ENCODE peak calls at places on chromosomes 4 and X, in four cellular contexts. R, W, B and C are unnamed samples.

GRCh38 chrX:42519666-42520231 is 258.2 kb downstream of the PPP1R2C start:
- DNase-seq in R (no peak), W (peak), B (no peak), C (no peak)

GRCh38 chr4:24638396-24638875 is 54.1 kb upstream of the DHX15 start:
- DNase-seq in R (no peak), W (no peak), B (no peak), C (no peak)

GRCh38 chrX:17182317-17182716 is 192.7 kb upstream of the NHS start:
- DNase-seq in R (no peak), W (no peak), B (no peak), C (no peak)

GRCh38 chr4:183200453-183200852 is 101.4 kb downstream of the WWC2 start:
- DNase-seq in R (peak), W (peak), B (no peak), C (peak)

GRCh38 chr4:54390670-54391069 is 161.6 kb downstream of the PDGFRA start:
- DNase-seq in R (no peak), W (no peak), B (no peak), C (no peak)

GRCh38 chrX:40098264-40099045 is 697 bp upstream of the BCOR start:
- DNase-seq in R (peak), W (peak), B (peak), C (peak)

GRCh38 chr4:125505637-125506036 is 190.9 kb downstream of the FAT4 start:
- DNase-seq in R (no peak), W (no peak), B (no peak), C (no peak)

GRCh38 chr4:2861631-2862436 is 18.2 kb downstream of the ADD1 start:
- DNase-seq in R (no peak), W (no peak), B (no peak), C (no peak)

GRCh38 chr4:74365761-74366160 is 816 bp downstream of the EREG start:
- DNase-seq in R (peak), W (peak), B (no peak), C (no peak)

GRCh38 chrX:151713859-151714258 is 2.0 kb upstream of the FATE1 start:
- DNase-seq in R (no peak), W (peak), B (no peak), C (no peak)

GRCh38 chrX:12011075-12011474 is 127.2 kb upstream of the FRMPD4 start:
- DNase-seq in R (no peak), W (peak), B (no peak), C (no peak)

GRCh38 chr4:183350317-183351071 is 28.3 kb upstream of the CLDN24 start:
- DNase-seq in R (no peak), W (no peak), B (no peak), C (no peak)

GRCh38 chr4:176622251-176622968 is 170.3 kb downstream of the VEGFC start:
- DNase-seq in R (no peak), W (peak), B (no peak), C (peak)

GRCh38 chr4:182906786-182907185 is 10.4 kb downstream of the DCTD start:
- DNase-seq in R (no peak), W (no peak), B (no peak), C (no peak)

GRCh38 chrX:71492086-71493065 is 40.5 kb upstream of the OGT start:
- DNase-seq in R (peak), W (peak), B (peak), C (peak)

GRCh38 chr4:15003891-15004700 is 1.8 kb downstream of the CPEB2 start:
- DNase-seq in R (peak), W (peak), B (peak), C (peak)

GRCh38 chr4:24743931-24744330 is 51.4 kb upstream of the SOD3 start:
- DNase-seq in R (no peak), W (peak), B (no peak), C (no peak)

GRCh38 chr4:137602401-137602800 is 70.1 kb upstream of the PCDH18 start:
- DNase-seq in R (no peak), W (no peak), B (no peak), C (no peak)

GRCh38 chr4:181659202-181659601 is 584.0 kb upstream of the TENM3 start:
- DNase-seq in R (no peak), W (peak), B (no peak), C (peak)

GRCh38 chrX:6968231-6968630 is 179.3 kb upstream of the STS start:
- DNase-seq in R (no peak), W (peak), B (no peak), C (no peak)

GRCh38 chr4:2327579-2327978 is 65.7 kb upstream of the MXD4 start:
- DNase-seq in R (no peak), W (no peak), B (no peak), C (no peak)

GRCh38 chr4:6779667-6780565 is 2.6 kb upstream of the KIAA0232 start:
- DNase-seq in R (no peak), W (peak), B (no peak), C (peak)
- H3K27ac ChIP-seq in R (no peak), W (no peak), B (peak), C (no peak)

GRCh38 chr4:89108068-89108467 is 3.3 kb upstream of the TIGD2 start:
- DNase-seq in R (no peak), W (no peak), B (no peak), C (no peak)

GRCh38 chr4:89111833-89112563 is 665 bp downstream of the TIGD2 start:
- DNase-seq in R (no peak), W (peak), B (no peak), C (peak)

GRCh38 chr4:89110986-89111832 is at the start of gene TIGD2:
- DNase-seq in R (peak), W (peak), B (peak), C (peak)

GRCh38 chr4:89109841-89110540 is 1.3 kb upstream of the TIGD2 start:
- DNase-seq in R (peak), W (no peak), B (no peak), C (peak)

DNA sequence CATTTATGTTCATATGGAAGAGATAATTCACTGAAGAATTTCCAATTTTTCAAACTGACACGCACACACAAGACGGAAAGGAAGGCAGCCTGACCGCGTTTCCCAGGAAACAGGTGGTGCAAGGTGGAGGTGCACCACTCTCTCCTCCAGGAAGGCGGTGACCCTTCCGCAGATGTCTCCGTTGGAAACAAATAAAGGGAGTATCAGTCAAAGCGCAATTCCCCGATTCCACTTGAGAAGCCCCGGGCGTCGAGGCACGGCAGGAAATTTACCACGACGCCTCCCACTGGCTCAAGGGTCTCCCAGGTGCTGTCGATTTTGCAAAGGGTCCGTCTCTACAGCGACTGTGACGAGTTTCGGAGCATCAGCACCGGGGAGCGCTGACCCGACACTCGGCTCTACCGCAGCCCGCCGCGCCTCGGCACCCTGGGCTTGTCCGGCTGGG is 770 bp upstream of the TIGD2 start:
- DNase-seq in R (peak), W (no peak), B (no peak), C (peak)
- H3K27ac ChIP-seq in R (peak), W (no peak), B (peak), C (no peak)

GRCh38 chr4:19575959-19576358 is 675.7 kb upstream of the SLIT2 start:
- DNase-seq in R (no peak), W (no peak), B (no peak), C (no peak)

GRCh38 chr4:19580090-19580489 is 671.6 kb upstream of the SLIT2 start:
- DNase-seq in R (no peak), W (peak), B (no peak), C (no peak)

DNA sequence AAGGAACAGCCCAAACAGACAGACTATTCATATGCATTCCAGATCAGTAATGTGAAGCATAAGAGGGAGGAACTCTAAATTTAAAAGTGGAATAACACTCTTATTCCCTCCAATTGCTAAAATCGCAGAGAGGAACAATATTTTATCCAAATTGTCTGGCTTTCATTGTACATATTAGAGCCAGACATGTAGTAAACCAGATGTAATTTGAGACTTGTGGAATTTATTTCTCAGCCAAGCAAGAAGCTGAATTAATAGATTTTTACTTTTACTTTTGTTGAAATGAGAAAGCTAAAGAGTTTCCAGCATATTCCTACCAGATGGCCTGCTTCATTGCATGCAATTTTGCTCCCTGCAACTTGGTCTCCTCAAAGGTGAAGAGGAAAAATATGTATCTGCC is 674.6 kb upstream of the SLIT2 start:
- DNase-seq in R (no peak), W (peak), B (no peak), C (no peak)
- H3K27ac ChIP-seq in R (no peak), W (no peak), B (no peak), C (no peak)

DNA sequence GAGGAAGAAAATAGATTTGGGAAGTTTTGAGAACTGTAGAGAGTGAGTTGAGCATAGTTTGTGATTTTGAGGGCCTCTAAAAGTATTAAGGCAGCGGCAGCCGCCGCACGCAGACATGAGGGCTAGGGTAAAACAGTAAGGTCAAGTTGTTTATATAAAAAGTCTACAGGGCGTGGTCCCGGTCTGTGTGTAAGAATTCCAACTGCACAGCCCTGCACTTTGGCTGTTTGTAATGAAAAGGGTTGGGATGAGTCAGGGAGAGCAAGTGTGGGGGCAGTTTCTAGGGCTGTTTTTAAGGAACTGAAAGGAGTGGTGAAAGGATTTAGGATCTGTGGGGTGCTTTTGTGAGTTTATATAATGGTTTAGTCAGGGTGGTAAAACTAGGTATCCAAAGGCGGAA is 55.0 kb downstream of the BEX3 start:
- DNase-seq in R (no peak), W (peak), B (no peak), C (no peak)
- H3K27ac ChIP-seq in R (no peak), W (peak), B (no peak), C (no peak)

GRCh38 chr4:109029987-109030386 is 267.1 kb upstream of the ETNPPL start:
- DNase-seq in R (no peak), W (no peak), B (no peak), C (no peak)

GRCh38 chr4:109032676-109033075 is 269.8 kb downstream of the COL25A1 start:
- DNase-seq in R (no peak), W (no peak), B (no peak), C (no peak)

DNA sequence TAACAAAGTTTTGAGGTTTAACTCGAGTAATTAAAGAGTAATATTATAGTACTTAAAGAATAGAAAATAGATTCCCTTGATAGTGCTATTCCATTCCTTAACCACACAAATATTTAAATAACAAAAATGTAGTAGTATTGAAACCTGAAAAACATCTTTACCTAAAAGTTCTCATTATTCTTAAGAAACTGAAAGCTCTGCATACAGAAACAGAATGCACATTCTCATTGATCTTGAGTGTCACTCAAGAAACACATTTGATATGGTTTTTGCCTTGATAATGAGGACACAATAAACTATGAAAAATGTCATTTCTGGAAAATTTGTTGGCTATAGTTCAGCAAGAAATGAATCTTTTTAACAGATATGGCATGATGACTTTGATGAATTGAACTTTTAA is 268.5 kb downstream of the COL25A1 start:
- DNase-seq in R (no peak), W (no peak), B (no peak), C (no peak)
- H3K27ac ChIP-seq in R (no peak), W (no peak), B (no peak), C (no peak)